ENCODE peak calls at places on chromosomes 16 and 17, in six cellular contexts. R is upper lobe of left lung, H is transverse colon, P is stomach, Y is SK-N-SH, T is H1. B is an unnamed sample. For H3K4me1 and H3K36me3, the result is how much of the 10 kb centered on the place peaks cover.

GRCh38 chr16:54437921-54438320 is 151.3 kb upstream of the IRX3 start:
- DNase-seq in R (no peak), H (no peak), P (no peak), Y (no peak), T (no peak), B (no peak)

GRCh38 chr17:10683853-10684252 is 13.5 kb downstream of the SCO1 start:
- DNase-seq in R (no peak), H (no peak), P (no peak), Y (peak), T (no peak), B (no peak)

GRCh38 chr17:63445571-63446217 is 412 bp downstream of the CYB561 start:
- DNase-seq in R (peak), H (peak), P (peak), Y (peak), T (peak), B (no peak)

GRCh38 chr17:11506635-11507034 is 91.6 kb upstream of the DNAH9 start:
- DNase-seq in R (no peak), H (no peak), P (no peak), Y (no peak), T (peak), B (no peak)

GRCh38 chr17:33947762-33948161 is 307.3 kb upstream of the CCL2 start:
- DNase-seq in R (no peak), H (no peak), P (no peak), Y (no peak), T (no peak), B (no peak)

GRCh38 chr17:80476877-80477646 is 655 bp upstream of the NPTX1 start:
- DNase-seq in R (no peak), H (no peak), P (no peak), Y (peak), T (no peak), B (no peak)

GRCh38 chr16:73290258-73290657 is 242.3 kb upstream of the ZFHX3 start:
- DNase-seq in R (no peak), H (no peak), P (no peak), Y (no peak), T (no peak), B (no peak)

GRCh38 chr17:46127524-46127923 is 65.7 kb downstream of the KANSL1 start:
- DNase-seq in R (no peak), H (no peak), P (no peak), Y (no peak), T (no peak), B (no peak)

GRCh38 chr17:19867654-19868395 is at the start of gene ULK2:
- DNase-seq in R (peak), H (peak), P (peak), Y (peak), T (peak), B (no peak)

GRCh38 chr17:28928061-28928460 is 23.3 kb downstream of the PHF12 start:
- DNase-seq in R (no peak), H (no peak), P (no peak), Y (no peak), T (no peak), B (no peak)

GRCh38 chr17:6387858-6388257 is 47.1 kb downstream of the AIPL1 start:
- DNase-seq in R (no peak), H (no peak), P (no peak), Y (no peak), T (peak), B (no peak)

GRCh38 chr17:65485388-65486299 is 75.8 kb downstream of the AXIN2 start:
- DNase-seq in R (peak), H (no peak), P (no peak), Y (no peak), T (no peak), B (no peak)

GRCh38 chr17:44642861-44643260 is 13.4 kb upstream of the MEIOC start:
- DNase-seq in R (no peak), H (no peak), P (no peak), Y (no peak), T (no peak), B (no peak)

GRCh38 chr17:73492802-73493139 is 151.5 kb downstream of the SDK2 start:
- DNase-seq in R (no peak), H (no peak), P (no peak), Y (peak), T (no peak), B (no peak)

GRCh38 chr16:1082266-1082951 is 9.9 kb downstream of the SSTR5 start:
- DNase-seq in R (no peak), H (no peak), P (no peak), Y (no peak), T (no peak), B (no peak)

GRCh38 chr16:66188786-66189725 is 177.4 kb upstream of the CDH5 start:
- DNase-seq in R (no peak), H (no peak), P (no peak), Y (no peak), T (peak), B (peak)

GRCh38 chr16:75203667-75204409 is 3.1 kb downstream of the CTRB2 start:
- DNase-seq in R (no peak), H (no peak), P (no peak), Y (no peak), T (no peak), B (no peak)

GRCh38 chr17:8922923-8923322 is 42.6 kb downstream of the PIK3R5 start:
- DNase-seq in R (no peak), H (no peak), P (no peak), Y (no peak), T (no peak), B (no peak)

GRCh38 chr17:8925141-8925540 is 40.4 kb downstream of the PIK3R5 start:
- DNase-seq in R (no peak), H (no peak), P (no peak), Y (no peak), T (no peak), B (no peak)

GRCh38 chr17:8923762-8924161 is 41.7 kb downstream of the PIK3R5 start:
- DNase-seq in R (no peak), H (no peak), P (no peak), Y (no peak), T (no peak), B (no peak)

GRCh38 chr17:8925808-8926207 is 39.7 kb downstream of the PIK3R5 start:
- DNase-seq in R (no peak), H (no peak), P (no peak), Y (no peak), T (no peak), B (no peak)

DNA sequence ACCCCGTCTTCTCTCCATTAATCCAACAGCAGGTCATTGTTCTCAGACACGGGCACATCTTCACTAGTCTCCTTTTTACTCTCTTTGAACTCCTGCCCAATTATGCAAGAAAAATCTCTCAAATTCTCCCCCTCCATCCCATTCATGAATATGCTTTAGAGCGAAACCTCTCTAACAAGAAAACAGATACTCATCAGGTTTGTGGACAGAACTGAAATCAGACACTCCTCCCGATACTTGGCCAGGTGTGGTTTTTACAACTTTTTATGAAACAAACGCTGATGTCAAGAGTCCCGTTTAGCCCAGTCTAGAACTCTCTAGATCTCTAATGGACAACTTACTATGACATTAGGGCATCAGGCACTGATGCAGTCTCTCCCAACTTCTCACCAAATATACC is 40.9 kb downstream of the PIK3R5 start:
- DNase-seq in R (no peak), H (no peak), P (no peak), Y (no peak), T (no peak), B (no peak)
- TF ChIP-seq EP300 in R (no peak), H (no peak), P (no peak), Y (no peak), T (no peak), B (no peak)

DNA sequence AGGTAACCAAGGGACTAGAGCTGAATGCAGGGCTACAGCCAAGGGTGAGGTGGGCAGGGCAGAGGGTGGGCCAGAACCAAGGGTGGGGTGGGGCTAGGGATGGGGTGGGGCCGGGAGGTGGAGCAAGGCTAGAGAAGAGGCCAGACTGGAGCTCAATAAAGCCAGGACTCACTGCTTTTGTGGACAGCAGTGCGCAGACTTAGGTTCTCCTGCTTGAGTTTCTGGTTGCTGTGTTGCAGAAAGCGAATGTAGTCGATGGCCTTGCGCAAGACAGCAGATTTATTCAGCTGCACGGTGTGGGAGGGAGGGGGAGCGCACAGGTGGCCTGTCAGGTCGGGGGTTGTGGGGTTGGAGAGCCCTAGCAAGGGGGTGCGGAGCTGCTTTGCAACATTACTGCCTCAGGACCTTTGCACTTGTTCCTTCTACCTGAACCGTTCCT is 18.7 kb downstream of the SREBF1 start:
- DNase-seq in R (no peak), H (no peak), P (no peak), Y (peak), T (no peak), B (no peak)
- H3K4me1 ChIP-seq in R (under half), H (under half), P (half or more), Y (under half), T (under half), B (under half)

DNA sequence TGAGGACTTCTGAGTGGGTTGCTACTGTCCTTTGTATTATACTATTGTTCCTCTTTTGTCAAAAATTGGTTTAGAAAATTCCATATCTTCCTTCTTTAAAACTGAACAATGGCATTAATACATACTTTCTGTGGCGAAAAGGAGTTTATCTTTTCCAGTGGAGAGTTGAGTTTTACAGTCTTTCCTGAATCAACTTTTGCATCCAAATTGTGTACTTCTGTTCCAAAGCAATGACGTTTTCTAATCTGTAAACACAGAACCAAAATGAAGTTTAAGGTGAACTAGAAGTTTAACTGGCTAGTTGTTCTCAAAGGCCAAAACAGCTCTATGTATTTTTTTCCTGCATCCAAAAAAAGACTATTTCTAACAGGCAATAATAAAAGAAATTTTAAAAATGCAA is 16.4 kb downstream of the BRIP1 start:
- DNase-seq in R (no peak), H (no peak), P (no peak), Y (no peak), T (no peak), B (no peak)
- H3K36me3 ChIP-seq in R (under half), H (under half), P (under half), Y (under half), T (under half), B (under half)

DNA sequence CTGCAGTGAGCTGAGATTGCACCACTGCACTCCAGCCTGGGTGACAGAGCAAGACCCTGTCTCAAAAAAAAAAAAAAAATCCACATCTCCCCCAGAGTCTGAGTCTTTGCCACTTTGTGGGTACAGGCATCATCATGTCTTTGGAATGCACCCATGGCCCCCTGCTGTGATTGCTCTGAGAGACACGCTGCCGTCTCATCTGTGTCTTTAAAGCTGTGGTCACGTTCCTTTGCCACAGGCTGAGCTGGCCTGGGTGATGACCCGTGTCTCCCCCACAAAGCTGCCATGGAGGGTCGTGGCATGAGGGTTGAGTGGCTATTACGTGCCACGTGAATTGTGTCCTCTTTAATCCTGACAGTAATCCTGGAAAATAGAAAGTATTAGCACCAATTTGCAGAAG is 20.2 kb downstream of the CRISPLD2 start:
- DNase-seq in R (no peak), H (no peak), P (no peak), Y (peak), T (no peak), B (no peak)
- TF ChIP-seq EP300 in R (no peak), H (no peak), P (no peak), Y (no peak), T (no peak), B (no peak)

GRCh38 chr17:14427914-14428639 is 127.2 kb downstream of the HS3ST3B1 start:
- DNase-seq in R (no peak), H (peak), P (no peak), Y (no peak), T (no peak), B (no peak)
- H3K4me1 ChIP-seq in R (under half), H (under half), P (under half), Y (under half), T (under half), B (under half)

GRCh38 chr16:81357711-81358270 is 43.0 kb downstream of the GAN start:
- DNase-seq in R (no peak), H (no peak), P (no peak), Y (no peak), T (no peak), B (no peak)
- H3K36me3 ChIP-seq in R (under half), H (under half), P (half or more), Y (under half), T (under half), B (under half)

DNA sequence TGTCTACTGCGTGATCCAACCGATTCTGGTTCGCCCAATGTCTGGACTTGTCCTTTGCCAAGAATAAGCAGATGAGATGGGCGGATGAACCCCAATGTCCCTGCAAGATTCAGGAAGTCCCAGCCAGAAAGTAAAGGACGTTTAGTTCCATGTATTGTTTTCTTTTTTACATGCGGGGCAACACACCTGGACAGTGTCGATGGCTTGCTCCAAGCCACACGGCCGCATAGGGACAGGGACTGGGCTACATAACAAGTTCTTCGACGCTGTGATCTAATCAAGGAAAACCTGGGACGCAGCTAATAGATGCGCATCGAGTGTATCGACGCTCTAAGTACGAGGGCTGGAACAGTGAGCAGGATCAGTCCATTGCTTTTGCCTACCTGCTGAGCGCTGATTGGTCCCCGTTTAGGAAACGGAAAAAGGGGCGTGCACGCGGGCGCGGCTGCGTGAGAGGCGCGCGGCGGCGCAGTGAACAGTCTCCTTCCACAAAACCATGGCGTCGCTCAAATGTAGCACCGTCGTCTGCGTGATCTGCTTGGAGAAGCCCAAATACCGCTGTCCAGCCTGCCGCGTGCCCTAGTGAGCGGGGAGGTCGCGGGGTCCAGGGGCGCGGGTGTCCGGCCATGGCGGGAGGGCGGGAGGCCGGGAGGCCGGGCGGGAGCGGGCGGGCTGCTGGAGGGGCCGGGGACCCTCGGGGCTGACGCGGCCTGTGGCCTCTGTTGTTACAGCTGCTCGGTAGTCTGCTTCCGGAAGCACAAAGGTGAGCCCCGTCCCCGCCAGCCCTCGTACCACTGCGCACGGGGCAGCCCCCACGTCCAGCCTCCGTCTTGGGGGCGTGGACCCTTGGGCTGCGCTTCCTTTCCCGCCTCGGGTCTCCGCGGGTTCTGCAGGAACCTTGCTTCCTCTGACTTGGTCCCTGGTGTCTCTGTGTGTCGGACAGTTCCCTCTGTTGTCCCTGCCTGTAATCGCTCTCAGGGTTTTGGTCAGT is at the start of gene ZNHIT3:
- DNase-seq in R (peak), H (peak), P (peak), Y (peak), T (peak), B (peak)
- TF ChIP-seq EP300 in R (no peak), H (no peak), P (no peak), Y (no peak), T (peak), B (no peak)

GRCh38 chr17:1182831-1183578 is 3.2 kb upstream of the ABR start:
- DNase-seq in R (no peak), H (no peak), P (no peak), Y (no peak), T (no peak), B (no peak)

GRCh38 chr17:1193300-1193699 is 13.5 kb upstream of the ABR start:
- DNase-seq in R (no peak), H (no peak), P (no peak), Y (no peak), T (no peak), B (no peak)

GRCh38 chr17:1186923-1187771 is 7.4 kb upstream of the ABR start:
- DNase-seq in R (peak), H (peak), P (peak), Y (peak), T (peak), B (peak)

GRCh38 chr17:1186214-1186820 is 6.5 kb upstream of the ABR start:
- DNase-seq in R (no peak), H (no peak), P (no peak), Y (no peak), T (no peak), B (no peak)

DNA sequence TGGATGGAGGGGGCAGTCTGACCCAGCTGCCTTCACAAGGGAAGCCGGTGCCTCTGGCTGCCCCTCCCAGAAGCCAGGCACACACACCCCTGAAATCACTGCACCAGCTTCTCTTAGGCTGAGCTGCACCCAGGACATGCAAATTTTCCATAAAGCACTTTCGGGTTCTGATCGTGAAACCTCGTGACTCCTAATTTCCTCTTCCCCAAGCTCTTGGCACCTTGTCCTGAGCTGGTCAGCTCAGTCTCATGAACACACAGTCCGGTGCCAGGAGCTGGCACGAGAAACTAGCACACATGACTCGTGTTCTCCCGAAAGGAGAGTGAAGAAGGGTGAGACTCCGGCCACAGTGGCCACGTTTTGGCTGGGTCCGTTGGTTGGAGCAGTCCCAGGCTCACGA is 9.0 kb upstream of the ABR start:
- DNase-seq in R (peak), H (peak), P (peak), Y (no peak), T (no peak), B (peak)
- H3K4me1 ChIP-seq in R (under half), H (under half), P (under half), Y (under half), T (under half), B (under half)

DNA sequence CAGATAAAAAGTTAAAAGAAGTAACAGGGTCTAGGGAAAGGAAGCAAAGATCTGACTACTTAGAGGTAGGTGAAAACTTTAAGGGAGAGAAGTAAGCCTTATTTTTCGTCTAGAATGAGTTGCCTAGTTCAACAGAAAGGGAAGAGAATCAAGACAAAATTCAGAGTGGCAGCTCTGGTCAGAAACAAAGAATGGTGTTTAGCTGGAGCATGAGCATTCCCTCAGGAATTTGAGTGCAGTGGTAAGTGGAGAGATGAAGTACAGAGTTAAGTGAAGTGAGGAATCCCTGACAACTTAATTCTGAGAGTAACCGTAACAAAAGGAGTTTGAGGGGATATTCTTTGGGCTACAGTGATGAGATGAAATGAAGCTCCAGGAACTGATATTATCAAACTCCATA is 11.5 kb downstream of the SMG6 start:
- DNase-seq in R (no peak), H (no peak), P (no peak), Y (no peak), T (no peak), B (no peak)
- H3K36me3 ChIP-seq in R (under half), H (under half), P (half or more), Y (half or more), T (under half), B (under half)